ENCODE peak calls at places on chromosomes 13 and 19, in five cellular contexts. J, R, O, Q and P are unnamed samples.

GRCh38 chr13:73065665-73066350 is 7.0 kb downstream of the KLF5 start:
- DNase-seq in J (no peak), R (no peak), O (peak), Q (no peak), P (no peak)

GRCh38 chr19:34347561-34348165 is 17.3 kb upstream of the GPI start:
- DNase-seq in J (no peak), R (no peak), O (no peak), Q (no peak), P (no peak)

GRCh38 chr13:87889241-87889640 is 218.1 kb downstream of the SLITRK5 start:
- DNase-seq in J (no peak), R (no peak), O (peak), Q (no peak), P (no peak)

GRCh38 chr19:19171821-19172532 is 1.9 kb upstream of the MEF2B start:
- DNase-seq in J (peak), R (no peak), O (no peak), Q (no peak), P (no peak)

GRCh38 chr13:43269037-43269476 is 245.7 kb downstream of the DNAJC15 start:
- DNase-seq in J (peak), R (no peak), O (no peak), Q (no peak), P (no peak)

GRCh38 chr13:85729296-85729695 is 69.9 kb downstream of the SLITRK6 start:
- DNase-seq in J (peak), R (no peak), O (no peak), Q (no peak), P (no peak)

GRCh38 chr13:51270606-51271005 is 48.4 kb downstream of the FAM124A start:
- DNase-seq in J (no peak), R (no peak), O (no peak), Q (no peak), P (no peak)

GRCh38 chr13:29594310-29594709 is 1.2 kb downstream of the SLC7A1 start:
- DNase-seq in J (peak), R (no peak), O (peak), Q (no peak), P (no peak)

GRCh38 chr13:31742102-31742695 is 2.9 kb downstream of the RXFP2 start:
- DNase-seq in J (peak), R (peak), O (peak), Q (no peak), P (no peak)